ENCODE peak calls at places on chromosomes 1 and 21, in five cellular contexts. T, C, I, W and J are unnamed samples.

GRCh38 chr1:116432655-116433282 is 59.7 kb downstream of the ATP1A1 start:
- DNase-seq in W (no peak), C (no peak), T (no peak), I (no peak), J (no peak)

GRCh38 chr1:192167941-192168685 is 9.9 kb downstream of the RGS18 start:
- DNase-seq in T (no peak), C (no peak), W (no peak), I (no peak), J (no peak)

GRCh38 chr21:32253215-32253641 is 25.6 kb downstream of the MIS18A start:
- DNase-seq in I (no peak), W (peak; percentile 61), T (no peak), C (no peak), J (no peak)

GRCh38 chr1:65002508-65003315 is 36.4 kb upstream of the JAK1 start:
- DNase-seq in I (no peak), T (no peak), C (peak; percentile 29), W (no peak), J (no peak)

GRCh38 chr1:22053018-22053860 is 730 bp downstream of the CDC42 start:
- DNase-seq in W (peak; percentile 88), C (no peak), T (peak; percentile 85), I (peak; percentile 50), J (no peak)

GRCh38 chr1:208731976-208732821 is 488.0 kb upstream of the PLXNA2 start:
- DNase-seq in I (no peak), T (no peak), C (no peak), W (peak; percentile 81), J (peak; percentile 24)

GRCh38 chr1:53134961-53135734 is 7.3 kb downstream of the SLC1A7 start:
- DNase-seq in I (no peak), T (peak; percentile 42), C (no peak), W (no peak), J (no peak)

GRCh38 chr1:21936366-21937031 is 611 bp downstream of the HSPG2 start:
- DNase-seq in W (no peak), C (no peak), T (no peak), I (no peak), J (no peak)

GRCh38 chr1:94927405-94928175 is 680 bp upstream of the CNN3 start:
- DNase-seq in I (peak; percentile 59), C (no peak), T (no peak), W (peak; percentile 26), J (no peak)

GRCh38 chr1:94926365-94926914 is 470 bp downstream of the CNN3 start:
- DNase-seq in T (no peak), W (peak; percentile 85), C (no peak), I (peak; percentile 36), J (no peak)

GRCh38 chr1:94928293-94928939 is 1.5 kb upstream of the CNN3 start:
- DNase-seq in T (no peak), I (no peak), W (no peak), C (no peak), J (no peak)

GRCh38 chr1:94925561-94926364 is 1.1 kb downstream of the CNN3 start:
- DNase-seq in I (peak; percentile 89), T (no peak), C (peak; percentile 72), W (peak; percentile 74), J (peak; percentile 5)

GRCh38 chr1:94926915-94927404 is at the start of gene CNN3:
- DNase-seq in W (peak; percentile 98), T (peak; percentile 59), I (peak; percentile 82), C (peak; percentile 62), J (peak; percentile 4)
- TF ChIP-seq JUND in W (no peak), T (no peak), I (no peak), C (no peak), J (no peak)

DNA sequence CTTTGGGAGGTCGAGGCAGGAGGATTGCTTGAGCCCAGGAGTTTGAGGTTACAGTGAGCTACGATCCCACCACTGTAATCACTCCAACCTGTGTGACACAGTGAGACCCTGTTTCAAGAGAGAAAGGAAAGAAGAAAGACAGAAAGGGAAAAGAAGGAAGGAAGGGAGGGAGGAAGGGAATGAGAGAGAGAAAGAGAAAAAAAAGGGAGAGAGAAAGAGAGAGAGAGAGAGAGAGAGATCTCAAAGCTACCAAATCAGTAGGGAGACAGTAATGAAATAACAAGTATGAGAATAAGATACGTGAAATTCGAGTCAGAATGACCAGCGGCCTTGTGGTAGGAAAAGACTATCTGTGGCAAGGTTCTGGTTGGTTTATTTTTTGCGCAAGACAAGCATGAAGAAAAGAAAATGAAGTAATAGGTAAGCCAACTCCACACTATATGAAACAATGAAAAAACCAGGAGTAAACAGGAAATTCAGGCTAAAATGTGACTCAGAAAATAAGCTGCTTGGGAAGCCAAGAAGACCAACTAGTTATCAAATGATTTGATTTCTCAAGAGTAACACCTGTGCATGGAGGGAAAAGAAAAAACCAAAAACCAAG is 8.9 kb downstream of the MTF1 start:
- DNase-seq in T (no peak), W (no peak), C (no peak), I (no peak), J (no peak)
- TF ChIP-seq REST in T (no peak), W (no peak), C (no peak), I (no peak), J (no peak)

GRCh38 chr1:231192620-231193163 is 30.8 kb downstream of the TRIM67 start:
- DNase-seq in T (no peak), I (no peak), W (peak; percentile 46), C (no peak), J (no peak)
- TF ChIP-seq JUND in T (no peak), I (no peak), W (no peak), C (no peak), J (no peak)

GRCh38 chr1:55572878-55573734 is 357.9 kb upstream of the USP24 start:
- DNase-seq in C (peak; percentile 16), W (no peak), I (peak; percentile 14), T (no peak), J (no peak)
- TF ChIP-seq REST in C (no peak), W (no peak), I (no peak), T (no peak), J (no peak)

GRCh38 chr1:212161231-212161781 is 123.9 kb upstream of the PPP2R5A start:
- DNase-seq in W (no peak), I (no peak), T (peak; percentile 45), C (peak; percentile 13), J (peak; percentile 25)

GRCh38 chr1:212158912-212159796 is 123.6 kb downstream of the DTL start:
- DNase-seq in W (no peak), C (no peak), T (peak; percentile 45), I (peak; percentile 48), J (peak; percentile 56)

GRCh38 chr1:212166296-212167039 is 118.7 kb upstream of the PPP2R5A start:
- DNase-seq in C (no peak), W (no peak), I (no peak), T (no peak), J (no peak)

GRCh38 chr1:212164095-212164872 is 120.9 kb upstream of the PPP2R5A start:
- DNase-seq in I (no peak), T (no peak), W (no peak), C (no peak), J (no peak)

DNA sequence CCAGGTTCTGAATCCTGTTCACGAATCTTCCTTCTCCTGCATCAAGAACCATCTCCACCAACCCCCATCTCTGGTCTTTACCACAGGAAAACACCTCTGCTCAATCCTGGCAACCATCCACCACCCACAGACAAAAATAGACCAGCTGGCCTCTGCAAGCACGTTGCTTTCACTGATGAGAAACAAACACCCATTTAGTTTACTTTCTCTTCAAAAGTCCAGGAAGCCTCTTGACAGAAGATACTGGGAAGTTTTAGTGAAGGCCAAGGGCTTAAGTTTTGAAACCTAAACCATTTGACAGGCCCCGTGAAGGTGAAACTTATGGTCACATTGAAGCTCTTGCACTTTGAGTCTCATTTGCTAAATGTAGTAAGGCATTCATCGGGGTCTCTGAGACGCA is 122.6 kb upstream of the PPP2R5A start:
- DNase-seq in C (no peak), I (no peak), W (no peak), T (no peak), J (peak; percentile 79)
- TF ChIP-seq JUND in C (no peak), I (no peak), W (no peak), T (no peak), J (no peak)